ENCODE peak calls at places on chromosomes 7 and 10, in nine cellular contexts. J is foreskin fibroblast; C is renal cortical epithelial cell; G is GM03348; B is hippocampal formation; U is activated T-cell treated with anti-CD3 and anti-CD28 coated beads, Interleukin-2, amount 50 U/mL, for 24 hours; Q is fibroblast of lung; F is activated CD4-positive, alpha-beta T cell treated with anti-CD3 and anti-CD28 coated beads, Interleukin-2, amount 50 U/mL, for 24 hours; V is NCI-H2081. E is an unnamed sample.

GRCh38 chr10:120221873-120222485 is 235.0 kb upstream of the PLPP4 start:
- DNase-seq in G (peak; percentile 52), B (no peak), J (peak; percentile 1), C (peak; percentile 56), F (no peak), V (peak; percentile 1), Q (no peak), U (no peak), E (no peak)

GRCh38 chr10:22784668-22785067 is 70.3 kb upstream of the PIP4K2A start:
- DNase-seq in V (no peak), U (no peak), B (no peak), J (no peak), Q (no peak), F (no peak), C (no peak), G (no peak), E (no peak)

GRCh38 chr7:36923831-36924555 is 199.7 kb upstream of the AOAH start:
- DNase-seq in F (no peak), G (no peak), U (no peak), C (peak; percentile 22), Q (no peak), V (no peak), J (no peak), B (no peak), E (peak; percentile 35)

GRCh38 chr7:141702047-141702567 is at the start of gene DENND11:
- DNase-seq in F (peak; percentile 21), C (peak; percentile 21), U (peak; percentile 74), V (peak; percentile 75), Q (peak; percentile 18), B (peak; percentile 41), G (peak; percentile 95), J (peak; percentile 79), E (peak; percentile 69)

GRCh38 chr7:591856-592628 is 72.4 kb upstream of the PDGFA start:
- DNase-seq in Q (no peak), V (no peak), C (no peak), G (no peak), F (no peak), B (no peak), U (no peak), J (no peak), E (no peak)

GRCh38 chr7:158865462-158865922 is 9.1 kb downstream of the DYNC2I1 start:
- DNase-seq in B (no peak), Q (no peak), J (peak; percentile 56), U (no peak), G (no peak), V (no peak), C (peak; percentile 46), F (no peak), E (no peak)

GRCh38 chr10:61463035-61463909 is 10.1 kb upstream of the TMEM26 start:
- DNase-seq in B (no peak), V (no peak), J (peak; percentile 70), F (no peak), C (peak; percentile 13), U (no peak), G (peak; percentile 40), Q (peak; percentile 97), E (no peak)

GRCh38 chr10:99926925-99927718 is 82.6 kb downstream of the DNMBP start:
- DNase-seq in G (peak; percentile 47), V (no peak), Q (peak; percentile 52), U (no peak), C (peak; percentile 65), F (no peak), B (no peak), J (peak; percentile 69), E (no peak)

GRCh38 chr7:16396766-16397496 is 24.4 kb downstream of the CRPPA start:
- DNase-seq in V (no peak), J (no peak), F (no peak), C (no peak), U (no peak), B (no peak), G (no peak), Q (no peak), E (no peak)

GRCh38 chr10:102795453-102796406 is 41.5 kb downstream of the CYP17A1 start:
- DNase-seq in F (no peak), Q (no peak), J (no peak), C (no peak), V (no peak), G (no peak), B (no peak), U (no peak), E (no peak)

GRCh38 chr7:6651866-6652445 is 14.8 kb downstream of the ZNF316 start:
- DNase-seq in C (no peak), U (peak; percentile 23), B (no peak), G (no peak), V (no peak), F (no peak), Q (no peak), J (no peak), E (no peak)

GRCh38 chr7:139121-139520 is 53.2 kb upstream of the FAM20C start:
- DNase-seq in B (no peak), U (no peak), C (no peak), J (no peak), Q (no peak), F (no peak), V (no peak), G (no peak), E (no peak)

GRCh38 chr7:133763241-133763640 is 363.9 kb upstream of the LRGUK start:
- DNase-seq in U (no peak), B (no peak), Q (no peak), G (peak; percentile 9), V (no peak), C (peak; percentile 36), J (no peak), F (no peak), E (no peak)

GRCh38 chr7:5598261-5598761 is 174.7 kb upstream of the TNRC18 start:
- DNase-seq in J (peak; percentile 34), B (no peak), Q (no peak), U (no peak), V (no peak), C (no peak), G (peak; percentile 11), F (no peak), E (no peak)

GRCh38 chr10:99966306-99966705 is 43.4 kb downstream of the DNMBP start:
- DNase-seq in V (no peak), J (peak; percentile 85), Q (peak; percentile 48), U (no peak), G (peak; percentile 69), C (peak; percentile 88), B (no peak), F (no peak), E (no peak)

GRCh38 chr7:84277628-84278224 is 83.1 kb upstream of the SEMA3A start:
- DNase-seq in J (no peak), Q (no peak), C (no peak), V (no peak), F (no peak), B (no peak), G (no peak), U (no peak), E (no peak)

GRCh38 chr7:44565097-44565794 is 8.5 kb downstream of the DDX56 start:
- DNase-seq in V (peak; percentile 64), C (peak; percentile 28), Q (peak; percentile 56), G (peak; percentile 86), F (peak; percentile 53), U (peak; percentile 81), B (peak; percentile 43), J (peak; percentile 83), E (peak; percentile 57)

GRCh38 chr7:150400779-150401423 is 21.8 kb downstream of the ZNF775 start:
- DNase-seq in U (no peak), V (no peak), Q (no peak), B (no peak), F (no peak), C (no peak), G (no peak), J (no peak), E (no peak)

GRCh38 chr10:109780997-109781396 is 142.3 kb downstream of the XPNPEP1 start:
- DNase-seq in V (no peak), G (no peak), J (no peak), F (no peak), U (no peak), Q (no peak), B (no peak), C (no peak), E (no peak)

GRCh38 chr7:90271753-90272152 is 26.8 kb downstream of the CFAP69 start:
- DNase-seq in Q (peak; percentile 72), B (no peak), F (no peak), C (peak; percentile 16), J (peak; percentile 81), G (peak; percentile 55), V (no peak), U (no peak), E (no peak)

GRCh38 chr10:91700788-91701444 is 68.0 kb upstream of the PPP1R3C start:
- DNase-seq in F (no peak), B (no peak), C (peak; percentile 84), G (peak; percentile 55), V (no peak), Q (peak; percentile 84), J (peak; percentile 81), U (no peak), E (no peak)

GRCh38 chr7:102223175-102223574 is 63.5 kb upstream of the SH2B2 start:
- DNase-seq in Q (no peak), U (no peak), C (no peak), F (no peak), J (no peak), B (no peak), V (no peak), G (no peak), E (no peak)

GRCh38 chr7:129907122-129907741 is 45.5 kb downstream of the UBE2H start:
- DNase-seq in U (no peak), C (no peak), Q (no peak), J (no peak), B (no peak), V (no peak), G (no peak), F (no peak), E (no peak)

GRCh38 chr7:118918556-118918955 is 694.1 kb downstream of the ANKRD7 start:
- DNase-seq in B (no peak), U (no peak), C (peak; percentile 26), G (no peak), V (peak; percentile 64), J (no peak), F (no peak), Q (peak; percentile 67), E (no peak)

GRCh38 chr10:122352817-122353525 is 21.5 kb upstream of the PLEKHA1 start:
- DNase-seq in U (no peak), F (no peak), G (no peak), V (peak; percentile 0), C (no peak), J (no peak), B (no peak), Q (no peak), E (no peak)

GRCh38 chr7:136049117-136049516 is 72.0 kb upstream of the MTPN start:
- DNase-seq in B (no peak), F (no peak), C (no peak), J (no peak), Q (no peak), G (no peak), U (no peak), V (no peak), E (no peak)

GRCh38 chr7:113622796-113623195 is 296.0 kb downstream of the PPP1R3A start:
- DNase-seq in G (no peak), J (no peak), V (no peak), U (no peak), F (no peak), B (no peak), Q (no peak), C (no peak), E (no peak)

GRCh38 chr7:157548691-157549265 is 212.0 kb downstream of the DNAJB6 start:
- DNase-seq in V (no peak), C (no peak), G (no peak), Q (no peak), F (no peak), B (no peak), U (no peak), J (no peak), E (no peak)

GRCh38 chr10:22321156-22321711 is 335 bp downstream of the BMI1 start:
- DNase-seq in F (peak; percentile 36), C (no peak), Q (peak; percentile 75), J (peak; percentile 88), B (peak; percentile 52), G (peak; percentile 80), U (peak; percentile 83), V (peak; percentile 55), E (peak; percentile 84)

GRCh38 chr10:14459670-14460069 is 128.9 kb upstream of the FRMD4A start:
- DNase-seq in U (no peak), F (no peak), G (no peak), B (no peak), J (peak; percentile 23), V (no peak), Q (peak; percentile 27), C (peak; percentile 36), E (no peak)

GRCh38 chr7:52799817-52800216 is 235.6 kb upstream of the POM121L12 start:
- DNase-seq in C (no peak), G (no peak), J (no peak), F (no peak), U (no peak), V (no peak), Q (no peak), B (no peak), E (no peak)